ENCODE peak calls at places on chromosomes 3 and 15, in nine cellular contexts. W is tibial artery; S is left ventricle myocardium inferior; K is CD4-positive, alpha-beta T cell; J is ovary; G is DND-41; X is psoas muscle; U is esophagus muscularis mucosa; Z is cardiac muscle cell. N is an unnamed sample. For H3K9me3, the result is how much of the 10 kb centered on the place peaks cover.

GRCh38 chr3:127043731-127044510 is 61.0 kb downstream of the PLXNA1 start:
- DNase-seq in W (no peak), S (no peak), K (no peak), J (no peak), G (no peak), X (peak), U (no peak), Z (no peak), N (no peak)

GRCh38 chr15:56817266-56817665 is 84.0 kb upstream of the ZNF280D start:
- DNase-seq in W (no peak), S (no peak), K (no peak), J (no peak), G (no peak), X (no peak), U (no peak), Z (no peak), N (no peak)

GRCh38 chr15:30042556-30042955 is 40.2 kb upstream of the GOLGA8J start:
- DNase-seq in W (no peak), S (no peak), K (no peak), J (no peak), G (no peak), X (no peak), U (peak), Z (no peak), N (no peak)

GRCh38 chr15:52208306-52208946 is 17.2 kb upstream of the GNB5 start:
- DNase-seq in W (peak), S (peak), K (peak), J (peak), G (peak), X (peak), U (peak), Z (peak), N (peak)

GRCh38 chr15:57994468-57995154 is 70.9 kb downstream of the ALDH1A2 start:
- DNase-seq in W (no peak), S (no peak), K (no peak), J (no peak), G (no peak), X (no peak), U (no peak), Z (no peak), N (no peak)

GRCh38 chr3:151011427-151011826 is 38.9 kb upstream of the CLRN1 start:
- DNase-seq in W (no peak), S (no peak), K (no peak), J (no peak), G (no peak), X (no peak), U (peak), Z (peak), N (no peak)

GRCh38 chr15:60000113-60000823 is 3.8 kb upstream of the FOXB1 start:
- DNase-seq in W (no peak), S (no peak), K (no peak), J (no peak), G (no peak), X (no peak), U (no peak), Z (no peak), N (no peak)

GRCh38 chr15:74302821-74303359 is 64.6 kb downstream of the CYP11A1 start:
- DNase-seq in W (no peak), S (no peak), K (peak), J (peak), G (peak), X (no peak), U (no peak), Z (peak), N (peak)

GRCh38 chr15:67039349-67040075 is 25.9 kb upstream of the SMAD3 start:
- DNase-seq in W (no peak), S (no peak), K (no peak), J (no peak), G (peak), X (no peak), U (no peak), Z (peak), N (no peak)

GRCh38 chr3:196712514-196713413 is 587 bp downstream of the PIGX start:
- DNase-seq in W (peak), S (peak), K (peak), J (peak), G (no peak), X (peak), U (no peak), Z (no peak), N (peak)

GRCh38 chr3:31041161-31041978 is 146.9 kb upstream of the GADL1 start:
- DNase-seq in W (no peak), S (no peak), K (no peak), J (no peak), G (no peak), X (no peak), U (no peak), Z (peak), N (peak)

GRCh38 chr3:16055606-16056209 is 118.8 kb upstream of the GALNT15 start:
- DNase-seq in W (no peak), S (no peak), K (no peak), J (no peak), G (no peak), X (no peak), U (no peak), Z (peak), N (no peak)

GRCh38 chr3:194129581-194130133 is 6.3 kb upstream of the HES1 start:
- DNase-seq in W (no peak), S (peak), K (no peak), J (peak), G (no peak), X (peak), U (no peak), Z (peak), N (peak)

GRCh38 chr15:100878601-100879000 is 1.0 kb upstream of the ALDH1A3 start:
- DNase-seq in W (no peak), S (no peak), K (no peak), J (no peak), G (no peak), X (no peak), U (no peak), Z (no peak), N (no peak)

GRCh38 chr3:113758389-113759029 is 11.7 kb downstream of the ATP6V1A start:
- DNase-seq in W (no peak), S (no peak), K (no peak), J (no peak), G (no peak), X (no peak), U (no peak), Z (no peak), N (no peak)

GRCh38 chr3:128297401-128298138 is 144.3 kb downstream of the EEFSEC start:
- DNase-seq in W (peak), S (no peak), K (no peak), J (no peak), G (no peak), X (no peak), U (no peak), Z (peak), N (no peak)

GRCh38 chr3:152076148-152076547 is 192.6 kb upstream of the MBNL1 start:
- DNase-seq in W (no peak), S (no peak), K (no peak), J (no peak), G (no peak), X (no peak), U (no peak), Z (no peak), N (no peak)

GRCh38 chr3:99108508-99108907 is 207.0 kb upstream of the DCBLD2 start:
- DNase-seq in W (no peak), S (no peak), K (no peak), J (no peak), G (no peak), X (no peak), U (no peak), Z (no peak), N (no peak)

GRCh38 chr15:41150279-41150678 is 34.2 kb upstream of the INO80 start:
- DNase-seq in W (no peak), S (no peak), K (no peak), J (no peak), G (no peak), X (no peak), U (no peak), Z (no peak), N (no peak)

GRCh38 chr3:153032891-153033290 is 129.1 kb upstream of the RAP2B start:
- DNase-seq in W (no peak), S (no peak), K (no peak), J (no peak), G (no peak), X (no peak), U (no peak), Z (no peak), N (no peak)

GRCh38 chr15:63911160-63911559 is 77.4 kb upstream of the HERC1 start:
- DNase-seq in W (no peak), S (no peak), K (no peak), J (no peak), G (no peak), X (no peak), U (no peak), Z (no peak), N (no peak)

GRCh38 chr3:13072239-13073041 is 789 bp downstream of the IQSEC1 start:
- DNase-seq in W (peak), S (peak), K (no peak), J (no peak), G (peak), X (peak), U (no peak), Z (no peak), N (no peak)

GRCh38 chr15:82870727-82871576 is 61.5 kb downstream of the WHAMM start:
- DNase-seq in W (no peak), S (no peak), K (no peak), J (no peak), G (no peak), X (no peak), U (no peak), Z (peak), N (no peak)

GRCh38 chr3:63325386-63325785 is 47.3 kb downstream of the SYNPR start:
- DNase-seq in W (no peak), S (no peak), K (no peak), J (no peak), G (no peak), X (no peak), U (no peak), Z (no peak), N (no peak)

GRCh38 chr3:134228035-134228434 is 22.6 kb downstream of the RYK start:
- DNase-seq in W (no peak), S (no peak), K (no peak), J (no peak), G (no peak), X (no peak), U (no peak), Z (no peak), N (no peak)

GRCh38 chr3:14511623-14511965 is 28.5 kb downstream of the GRIP2 start:
- DNase-seq in W (no peak), S (no peak), K (no peak), J (no peak), G (no peak), X (no peak), U (no peak), Z (no peak), N (no peak)

GRCh38 chr3:68060186-68060585 is 405.8 kb upstream of the SUCLG2 start:
- DNase-seq in W (no peak), S (no peak), K (no peak), J (no peak), G (no peak), X (no peak), U (no peak), Z (no peak), N (peak)

GRCh38 chr15:49815506-49815905 is 194.7 kb downstream of the DTWD1 start:
- DNase-seq in W (no peak), S (no peak), K (no peak), J (no peak), G (no peak), X (no peak), U (no peak), Z (no peak), N (no peak)

GRCh38 chr15:65937476-65937875 is 68.2 kb downstream of the RAB11A start:
- DNase-seq in W (no peak), S (no peak), K (no peak), J (no peak), G (no peak), X (no peak), U (no peak), Z (no peak), N (no peak)

GRCh38 chr3:160008979-160009378 is 20.3 kb downstream of the IL12A start:
- DNase-seq in W (no peak), S (no peak), K (no peak), J (no peak), G (no peak), X (no peak), U (no peak), Z (no peak), N (no peak)

GRCh38 chr3:139448104-139448503 is 28.2 kb downstream of the RBP2 start:
- DNase-seq in W (no peak), S (no peak), K (no peak), J (no peak), G (no peak), X (no peak), U (no peak), Z (no peak), N (no peak)

GRCh38 chr15:69648215-69648614 is 195.6 kb downstream of the RPLP1 start:
- DNase-seq in W (no peak), S (no peak), K (no peak), J (no peak), G (no peak), X (no peak), U (no peak), Z (peak), N (no peak)

GRCh38 chr15:68258684-68259083 is 18.9 kb upstream of the FEM1B start:
- DNase-seq in W (peak), S (no peak), K (peak), J (no peak), G (no peak), X (peak), U (no peak), Z (no peak), N (no peak)

GRCh38 chr3:100024520-100025303 is 89.6 kb downstream of the FILIP1L start:
- DNase-seq in W (no peak), S (no peak), K (no peak), J (peak), G (no peak), X (no peak), U (no peak), Z (no peak), N (peak)

GRCh38 chr3:48747703-48748102 is 30.7 kb upstream of the IP6K2 start:
- DNase-seq in W (no peak), S (peak), K (no peak), J (no peak), G (no peak), X (peak), U (no peak), Z (no peak), N (no peak)

GRCh38 chr3:4712109-4712508 is 219.0 kb downstream of the ITPR1 start:
- DNase-seq in W (no peak), S (no peak), K (no peak), J (no peak), G (no peak), X (no peak), U (no peak), Z (no peak), N (no peak)

GRCh38 chr15:29456964-29457363 is 187.3 kb upstream of the NSMCE3 start:
- DNase-seq in W (no peak), S (no peak), K (no peak), J (no peak), G (no peak), X (no peak), U (no peak), Z (no peak), N (no peak)

GRCh38 chr3:54535619-54536018 is 392.2 kb downstream of the LRTM1 start:
- DNase-seq in W (no peak), S (no peak), K (no peak), J (no peak), G (no peak), X (no peak), U (peak), Z (no peak), N (no peak)

GRCh38 chr3:143307613-143308183 is 188.1 kb downstream of the CHST2 start:
- DNase-seq in W (no peak), S (no peak), K (no peak), J (peak), G (no peak), X (no peak), U (no peak), Z (no peak), N (no peak)

DNA sequence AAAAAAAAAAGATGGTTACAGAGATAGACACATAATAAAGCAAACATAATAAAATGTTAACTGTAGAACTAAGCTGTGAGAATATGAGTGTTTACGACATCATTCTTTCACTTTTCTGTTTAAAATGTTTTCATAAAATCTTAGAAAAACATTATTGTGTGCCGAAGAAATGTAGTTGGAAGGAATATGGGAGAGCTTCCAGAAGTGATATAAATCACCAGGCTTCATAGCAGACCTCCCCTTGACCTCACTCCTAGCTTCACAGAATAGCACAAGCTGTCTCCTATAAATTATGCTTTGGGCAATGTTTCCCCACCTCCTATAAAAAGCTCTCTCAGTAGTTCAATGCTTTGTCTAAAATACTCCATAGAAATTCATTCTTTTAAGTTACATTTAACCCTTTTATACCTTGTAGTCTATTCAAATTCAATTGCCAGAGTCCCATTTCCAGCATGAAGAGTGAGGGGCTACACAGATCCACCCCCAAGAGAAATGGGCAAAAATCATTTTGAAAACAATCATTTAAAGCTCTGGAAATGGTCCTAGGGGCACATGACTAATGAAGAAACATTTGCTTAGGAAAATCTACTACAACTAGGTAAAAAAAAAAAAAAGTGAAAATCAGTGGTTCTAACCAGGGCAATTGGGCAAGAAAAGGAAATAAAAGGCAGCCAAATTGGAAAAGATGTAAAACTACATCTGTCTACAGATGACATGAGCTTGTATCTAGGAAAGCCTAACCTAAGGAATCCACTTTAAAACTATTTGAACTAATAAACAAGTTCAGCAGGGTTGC is 9.6 kb downstream of the IMPG2 start:
- DNase-seq in W (no peak), S (no peak), K (no peak), J (no peak), G (no peak), X (no peak), U (no peak), Z (no peak), N (no peak)
- H3K9me3 ChIP-seq in W (under half), S (under half), K (under half), J (under half), G (under half), X (under half), U (under half), Z (under half), N (under half)

GRCh38 chr3:124243253-124243859 is 251.4 kb upstream of the ROPN1 start:
- DNase-seq in W (no peak), S (no peak), K (no peak), J (no peak), G (no peak), X (no peak), U (no peak), Z (no peak), N (no peak)

GRCh38 chr3:124250053-124250452 is 258.1 kb upstream of the ROPN1 start:
- DNase-seq in W (no peak), S (no peak), K (no peak), J (no peak), G (no peak), X (no peak), U (no peak), Z (no peak), N (no peak)

GRCh38 chr3:124248471-124249028 is 256.6 kb upstream of the ROPN1 start:
- DNase-seq in W (peak), S (peak), K (no peak), J (no peak), G (no peak), X (peak), U (no peak), Z (no peak), N (no peak)

GRCh38 chr3:124246366-124246765 is 254.4 kb upstream of the ROPN1 start:
- DNase-seq in W (no peak), S (no peak), K (no peak), J (no peak), G (no peak), X (no peak), U (no peak), Z (no peak), N (no peak)

GRCh38 chr3:124246949-124247348 is 255.0 kb upstream of the ROPN1 start:
- DNase-seq in W (no peak), S (no peak), K (no peak), J (no peak), G (no peak), X (no peak), U (no peak), Z (peak), N (peak)
- TF ChIP-seq CTCF in W (peak), S (peak), K (no peak), J (no peak), G (peak), X (peak), U (peak), Z (peak), N (peak)

GRCh38 chr3:42914771-42915515 is 9.0 kb downstream of the ZNF662 start:
- DNase-seq in W (no peak), S (no peak), K (no peak), J (no peak), G (no peak), X (no peak), U (peak), Z (no peak), N (no peak)
- H3K9me3 ChIP-seq in W (half or more), S (half or more), K (under half), J (under half), G (under half), X (half or more), U (under half), Z (under half), N (half or more)

GRCh38 chr15:27527490-27528067 is 556.6 kb downstream of the GABRG3 start:
- DNase-seq in W (no peak), S (no peak), K (no peak), J (no peak), G (no peak), X (no peak), U (peak), Z (no peak), N (no peak)
- TF ChIP-seq CTCF in W (no peak), S (no peak), K (no peak), J (no peak), G (no peak), X (no peak), U (no peak), Z (no peak), N (no peak)

N was measured in Caco-2.